ENCODE peak calls at places on chromosomes 3 and 15, in nine cellular contexts. U is stimulated activated CD4-positive, alpha-beta T cell treated with anti-CD3 and anti-CD28 coated beads, Interleukin-4, amount 100 ng/mL, for 48 hours; D is GM18507; G is left ventricle myocardium inferior; A is activated CD4-positive, alpha-beta T cell treated with anti-CD3 and anti-CD28 coated beads, Interleukin-2, amount 50 U/mL, for 48 hours; T is NCI-H1417 treated with DMSO at 0.1 percent for 48 hours; N is occipital lobe; O is stimulated activated CD8-positive, alpha-beta memory T cell treated with anti-CD3 and anti-CD28 coated beads, Interleukin-15, amount 100 ng/mL, for 4 hours; I is activated CD4-positive, CD25-positive, alpha-beta regulatory T cell treated with anti-CD3 and anti-CD28 coated beads, Interleukin-2, amount 50 U/mL, for 16 hours. C is an unnamed sample.
A peak's percentile ranks its signal among the peaks of the same experiment; 100 is the strongest.

GRCh38 chr15:46636220-46636619 is 1001.4 kb downstream of the SQOR start:
- DNase-seq in T (no peak), I (no peak), U (no peak), O (no peak), A (no peak), N (no peak), G (no peak), D (no peak), C (no peak)

GRCh38 chr3:173284301-173284700 is 113.2 kb upstream of the NLGN1 start:
- DNase-seq in O (no peak), T (no peak), U (no peak), G (no peak), D (no peak), A (no peak), I (no peak), N (no peak), C (no peak)

GRCh38 chr3:184716652-184717607 is 5.1 kb upstream of the MAGEF1 start:
- DNase-seq in I (no peak), G (no peak), T (no peak), D (no peak), O (no peak), U (no peak), N (no peak), A (no peak), C (no peak)

GRCh38 chr3:145248928-145249327 is 912.1 kb downstream of the PLOD2 start:
- DNase-seq in D (no peak), U (no peak), G (no peak), I (no peak), N (no peak), A (no peak), T (no peak), O (no peak), C (no peak)

GRCh38 chr15:101167791-101168462 is 83.9 kb downstream of the CHSY1 start:
- DNase-seq in A (peak; percentile 72), N (no peak), T (no peak), O (peak; percentile 18), D (no peak), G (peak; percentile 72), U (peak; percentile 46), I (no peak), C (peak; percentile 59)

GRCh38 chr3:36923981-36924747 is 20.7 kb downstream of the TRANK1 start:
- DNase-seq in O (no peak), A (no peak), T (no peak), G (no peak), N (no peak), D (no peak), U (no peak), I (no peak), C (no peak)

GRCh38 chr3:136068708-136069107 is 103.2 kb downstream of the PPP2R3A start:
- DNase-seq in O (no peak), U (no peak), T (no peak), N (no peak), A (no peak), G (no peak), D (no peak), I (no peak), C (no peak)

GRCh38 chr15:57595011-57595866 is 3.5 kb downstream of the MYZAP start:
- DNase-seq in A (no peak), D (no peak), G (peak; percentile 74), O (no peak), I (no peak), N (no peak), U (no peak), T (no peak), C (no peak)

GRCh38 chr3:82410366-82410765 is 648.9 kb upstream of the GBE1 start:
- DNase-seq in O (no peak), N (no peak), G (no peak), A (no peak), U (no peak), T (no peak), D (no peak), I (no peak), C (no peak)

GRCh38 chr3:76505202-76505875 is 534.6 kb upstream of the ROBO2 start:
- DNase-seq in T (no peak), O (no peak), N (no peak), I (no peak), G (no peak), D (no peak), A (no peak), U (no peak), C (no peak)